ENCODE peak calls at places on chromosomes 1 and 21, in six cellular contexts. A, S, P, R, O and V are unnamed samples.

GRCh38 chr21:43854773-43855633 is 10.0 kb upstream of the AGPAT3 start:
- DNase-seq in A (no peak), S (no peak), P (no peak), R (peak; percentile 28), O (no peak), V (peak; percentile 67)

GRCh38 chr1:152013664-152014237 is 20.1 kb upstream of the S100A10 start:
- DNase-seq in A (peak; percentile 49), S (no peak), P (peak; percentile 73), R (peak; percentile 53), O (no peak), V (no peak)

GRCh38 chr1:150507912-150508864 is at the start of gene ECM1:
- DNase-seq in A (peak; percentile 81), S (no peak), P (peak; percentile 83), R (no peak), O (peak; percentile 59), V (peak; percentile 57)

GRCh38 chr1:219442575-219442974 is 170.3 kb downstream of the ZC3H11B start:
- DNase-seq in A (peak; percentile 89), S (peak; percentile 56), P (no peak), R (no peak), O (no peak), V (no peak)

GRCh38 chr1:41900611-41901444 is 17.9 kb downstream of the HIVEP3 start:
- DNase-seq in A (peak; percentile 65), S (no peak), P (peak; percentile 89), R (no peak), O (peak; percentile 60), V (no peak)

GRCh38 chr21:33451634-33452071 is 28.1 kb downstream of the TMEM50B start:
- DNase-seq in A (no peak), S (no peak), P (peak; percentile 58), R (no peak), O (no peak), V (no peak)

GRCh38 chr1:46303872-46304326 is 401 bp downstream of the UQCRH start:
- DNase-seq in A (peak; percentile 9), S (no peak), P (peak; percentile 14), R (no peak), O (no peak), V (no peak)

GRCh38 chr1:45522324-45523104 is 830 bp upstream of the PRDX1 start:
- DNase-seq in A (no peak), S (no peak), P (peak; percentile 49), R (no peak), O (peak; percentile 61), V (no peak)

GRCh38 chr1:156608981-156609380 is 7.7 kb upstream of the GPATCH4 start:
- DNase-seq in A (no peak), S (no peak), P (peak; percentile 63), R (peak; percentile 60), O (no peak), V (no peak)

GRCh38 chr1:205538211-205538840 is 33.9 kb downstream of the CDK18 start:
- DNase-seq in A (peak; percentile 44), S (no peak), P (no peak), R (no peak), O (no peak), V (no peak)

GRCh38 chr1:242530761-242531160 is 6.3 kb upstream of the PLD5 start:
- DNase-seq in A (no peak), S (no peak), P (peak; percentile 82), R (no peak), O (no peak), V (no peak)

GRCh38 chr1:59163268-59164092 is 133.4 kb upstream of the FGGY start:
- DNase-seq in A (peak; percentile 75), S (peak; percentile 88), P (no peak), R (no peak), O (no peak), V (no peak)

GRCh38 chr1:206471993-206472392 is 1.7 kb downstream of the IKBKE start:
- DNase-seq in A (no peak), S (no peak), P (no peak), R (no peak), O (no peak), V (no peak)

GRCh38 chr1:47257224-47257623 is 25.2 kb upstream of the TAL1 start:
- DNase-seq in A (no peak), S (no peak), P (no peak), R (no peak), O (no peak), V (no peak)

GRCh38 chr1:19643602-19644419 is at the start of gene NBL1:
- DNase-seq in A (peak; percentile 64), S (no peak), P (peak; percentile 76), R (peak; percentile 55), O (peak; percentile 41), V (no peak)

GRCh38 chr1:54808443-54809207 is 7.5 kb upstream of the TTC22 start:
- DNase-seq in A (no peak), S (no peak), P (no peak), R (no peak), O (no peak), V (no peak)
- TF ChIP-seq CTCF in A (peak; percentile 10), S (peak; percentile 30), P (peak; percentile 41), R (peak; percentile 44), O (no peak), V (no peak)

DNA sequence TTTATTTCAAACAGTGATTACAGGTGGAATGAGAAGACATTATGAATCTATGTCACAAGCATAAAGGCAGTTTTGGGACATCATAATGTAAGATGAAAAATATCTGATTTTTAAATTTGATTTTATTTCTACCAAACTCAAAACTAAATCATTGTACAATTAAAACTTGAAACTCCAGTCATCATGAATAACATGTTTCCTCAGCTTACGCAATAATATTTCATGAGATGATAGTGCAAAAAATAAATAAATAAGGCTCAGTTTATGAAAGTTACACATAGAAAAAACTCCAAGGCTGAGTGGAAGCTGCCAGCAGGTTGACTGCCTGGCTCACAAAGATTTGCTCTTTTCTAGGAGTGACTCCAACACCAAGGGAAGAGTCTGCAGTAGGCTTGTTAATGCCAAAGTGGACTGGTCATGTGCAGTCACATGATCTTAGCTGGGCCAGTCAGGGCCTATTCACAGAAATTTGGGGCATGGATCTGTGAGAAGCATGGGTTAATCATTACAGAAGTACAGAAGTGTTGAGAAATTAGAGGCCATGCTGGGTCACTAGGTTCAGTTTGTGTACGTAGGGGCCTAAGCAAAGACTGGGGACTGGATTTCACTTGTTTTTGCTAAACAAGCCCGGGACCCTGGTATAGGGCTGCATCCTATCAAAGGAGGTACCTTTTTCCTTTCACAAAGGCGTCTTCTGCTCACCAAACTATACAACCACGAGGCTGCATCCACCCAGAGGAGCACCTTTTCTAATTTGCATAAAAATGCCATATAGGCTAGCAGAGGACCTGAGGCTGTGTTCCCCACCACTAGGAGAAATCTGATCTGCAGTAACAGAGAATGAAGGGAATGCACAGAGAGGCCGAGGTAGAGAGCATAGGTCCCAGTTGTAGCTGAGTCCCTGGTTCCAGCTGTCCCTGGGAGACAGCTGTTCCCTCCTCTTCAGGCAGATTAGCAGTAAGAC is 4.9 kb upstream of the ABCA4 start:
- DNase-seq in A (no peak), S (no peak), P (peak; percentile 42), R (no peak), O (no peak), V (no peak)
- TF ChIP-seq CTCF in A (no peak), S (no peak), P (no peak), R (no peak), O (no peak), V (no peak)

DNA sequence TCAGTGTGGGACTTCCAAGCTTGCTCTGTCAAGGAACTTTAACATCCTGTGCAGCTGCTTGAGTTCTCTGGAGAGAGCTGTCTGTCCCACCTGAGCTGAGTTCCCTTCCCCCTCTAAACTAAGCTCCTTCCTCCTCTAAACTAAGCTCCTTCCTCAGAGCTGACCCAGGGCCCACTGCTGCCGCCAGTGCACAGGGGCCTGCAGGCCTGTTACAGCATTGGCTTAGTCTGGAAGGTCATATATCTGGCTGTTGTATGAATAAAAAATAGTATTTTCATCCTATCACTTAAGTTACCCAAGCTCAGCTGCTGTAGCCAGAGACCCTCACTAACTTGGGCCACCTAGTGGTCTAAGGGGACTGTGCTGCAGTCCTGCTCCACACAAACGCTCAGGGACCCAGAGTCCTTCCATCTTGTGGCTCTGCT is 71.1 kb upstream of the GCLM start:
- DNase-seq in A (peak; percentile 37), S (no peak), P (no peak), R (peak; percentile 21), O (peak; percentile 18), V (no peak)
- TF ChIP-seq CTCF in A (peak; percentile 43), S (peak; percentile 37), P (peak; percentile 18), R (peak; percentile 32), O (peak; percentile 12), V (no peak)

DNA sequence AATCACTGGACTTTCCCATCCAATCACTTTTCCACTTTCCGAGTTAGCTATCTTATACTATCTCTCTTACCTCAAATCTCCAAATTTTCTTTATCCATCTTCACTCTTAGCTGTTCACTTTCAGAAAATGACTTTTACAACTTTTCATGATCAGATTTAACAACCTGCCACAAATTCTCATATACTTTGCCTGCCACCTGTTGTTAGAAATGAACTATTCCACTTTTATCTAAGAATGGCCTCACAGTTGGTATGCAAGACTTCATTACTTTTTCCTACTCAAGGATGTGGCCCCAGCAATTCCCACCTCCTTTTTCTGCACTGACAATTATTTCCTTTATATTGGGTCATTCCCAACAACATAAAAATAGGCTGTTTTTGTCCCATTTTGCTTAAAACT is 93.6 kb upstream of the DEPDC1 start:
- DNase-seq in A (no peak), S (no peak), P (peak; percentile 20), R (no peak), O (no peak), V (no peak)
- TF ChIP-seq CTCF in A (no peak), S (no peak), P (peak; percentile 32), R (no peak), O (no peak), V (no peak)

GRCh38 chr1:25196830-25197229 is 35.5 kb downstream of the SYF2 start:
- DNase-seq in A (no peak), S (no peak), P (no peak), R (no peak), O (no peak), V (no peak)

GRCh38 chr1:25197982-25198681 is 34.2 kb downstream of the SYF2 start:
- DNase-seq in A (no peak), S (no peak), P (peak; percentile 41), R (no peak), O (no peak), V (no peak)

GRCh38 chr1:25199876-25200620 is 32.3 kb downstream of the SYF2 start:
- DNase-seq in A (no peak), S (no peak), P (no peak), R (peak; percentile 37), O (no peak), V (no peak)

GRCh38 chr1:25197235-25197930 is 34.9 kb downstream of the SYF2 start:
- DNase-seq in A (no peak), S (no peak), P (no peak), R (no peak), O (no peak), V (no peak)

DNA sequence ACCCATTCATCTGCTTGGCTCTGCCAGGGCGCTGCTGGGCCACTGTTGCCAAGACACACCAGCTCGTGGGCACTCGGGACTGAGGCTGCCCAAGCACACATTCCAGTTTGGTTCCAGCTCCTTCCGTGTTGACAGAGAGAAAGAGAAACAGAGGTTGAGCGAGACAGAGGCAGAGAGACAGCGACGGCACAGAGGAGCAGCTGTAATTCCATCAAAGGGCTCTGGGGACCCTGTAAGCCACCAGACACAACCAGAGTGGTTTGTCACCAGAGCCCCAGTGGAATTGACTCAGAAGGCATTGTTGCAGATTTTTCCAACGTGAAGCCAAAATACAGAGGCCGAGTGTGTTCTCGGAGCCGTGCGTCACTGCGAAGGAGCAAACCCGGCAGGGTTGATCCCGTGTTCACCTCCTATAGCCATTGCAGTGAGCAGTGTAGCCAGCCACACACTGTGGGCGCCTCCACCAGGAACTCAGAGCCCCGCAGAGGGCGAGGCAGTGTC is 33.5 kb downstream of the SYF2 start:
- DNase-seq in A (no peak), S (no peak), P (no peak), R (peak; percentile 23), O (no peak), V (no peak)
- TF ChIP-seq CTCF in A (no peak), S (no peak), P (no peak), R (no peak), O (no peak), V (no peak)

GRCh38 chr1:179882253-179883039 is at the start of gene TOR1AIP1:
- DNase-seq in A (peak; percentile 97), S (peak; percentile 90), P (peak; percentile 98), R (peak; percentile 98), O (peak; percentile 84), V (peak; percentile 98)
- TF ChIP-seq CTCF in A (peak; percentile 57), S (peak; percentile 40), P (peak; percentile 52), R (peak; percentile 35), O (no peak), V (peak; percentile 31)